ENCODE peak calls at places on chromosomes 12 and 14, in ten cellular contexts. One of them, this sample, is unnamed. For H3K4me1, the result is how much of the 10 kb centered on the place peaks cover.

GRCh38 chr12:10753066-10753465 is 29.9 kb upstream of the YBX3 start:
- DNase-seq in CD8-positive, alpha-beta T cell: no peak
- DNase-seq in tibial artery: no peak
- DNase-seq in lower lobe of right lung: no peak
- DNase-seq in Karpas-422: no peak
- DNase-seq in body of pancreas: no peak
- DNase-seq in ovary: no peak
- DNase-seq in DND-41: no peak
- DNase-seq in pancreas: no peak
- DNase-seq in A549: no peak
- DNase-seq in this sample: no peak

GRCh38 chr12:12715459-12716150 is 1.6 kb upstream of the CDKN1B start:
- DNase-seq in CD8-positive, alpha-beta T cell: peak
- DNase-seq in tibial artery: no peak
- DNase-seq in lower lobe of right lung: no peak
- DNase-seq in Karpas-422: peak
- DNase-seq in body of pancreas: no peak
- DNase-seq in ovary: no peak
- DNase-seq in DND-41: peak
- DNase-seq in pancreas: no peak
- DNase-seq in A549: peak
- DNase-seq in this sample: peak

GRCh38 chr12:127594351-127594970 is 672.5 kb upstream of the TMEM132C start:
- DNase-seq in CD8-positive, alpha-beta T cell: no peak
- DNase-seq in tibial artery: no peak
- DNase-seq in lower lobe of right lung: no peak
- DNase-seq in Karpas-422: no peak
- DNase-seq in body of pancreas: no peak
- DNase-seq in ovary: no peak
- DNase-seq in DND-41: no peak
- DNase-seq in pancreas: no peak
- DNase-seq in A549: no peak
- DNase-seq in this sample: no peak

GRCh38 chr12:1978078-1978477 is 26.2 kb downstream of the DCP1B start:
- DNase-seq in CD8-positive, alpha-beta T cell: no peak
- DNase-seq in tibial artery: peak
- DNase-seq in lower lobe of right lung: no peak
- DNase-seq in Karpas-422: no peak
- DNase-seq in body of pancreas: no peak
- DNase-seq in ovary: no peak
- DNase-seq in DND-41: no peak
- DNase-seq in pancreas: no peak
- DNase-seq in A549: no peak
- DNase-seq in this sample: no peak

GRCh38 chr14:83120187-83120586 is 1586.5 kb upstream of the SEL1L start:
- DNase-seq in CD8-positive, alpha-beta T cell: no peak
- DNase-seq in tibial artery: no peak
- DNase-seq in lower lobe of right lung: no peak
- DNase-seq in Karpas-422: no peak
- DNase-seq in body of pancreas: no peak
- DNase-seq in ovary: no peak
- DNase-seq in DND-41: no peak
- DNase-seq in pancreas: no peak
- DNase-seq in A549: no peak
- DNase-seq in this sample: no peak

GRCh38 chr14:78840898-78841297 is 670.7 kb downstream of the NRXN3 start:
- DNase-seq in CD8-positive, alpha-beta T cell: no peak
- DNase-seq in tibial artery: no peak
- DNase-seq in lower lobe of right lung: no peak
- DNase-seq in Karpas-422: no peak
- DNase-seq in body of pancreas: no peak
- DNase-seq in ovary: no peak
- DNase-seq in DND-41: no peak
- DNase-seq in pancreas: no peak
- DNase-seq in A549: no peak
- DNase-seq in this sample: no peak

GRCh38 chr12:26954027-26954426 is 15.8 kb downstream of the FGFR1OP2 start:
- DNase-seq in CD8-positive, alpha-beta T cell: no peak
- DNase-seq in tibial artery: no peak
- DNase-seq in lower lobe of right lung: no peak
- DNase-seq in Karpas-422: no peak
- DNase-seq in body of pancreas: no peak
- DNase-seq in ovary: no peak
- DNase-seq in DND-41: no peak
- DNase-seq in pancreas: no peak
- DNase-seq in A549: no peak
- DNase-seq in this sample: no peak

GRCh38 chr12:57147641-57147944 is 174 bp upstream of the LRP1-AS start:
- DNase-seq in CD8-positive, alpha-beta T cell: no peak
- DNase-seq in tibial artery: peak
- DNase-seq in lower lobe of right lung: no peak
- DNase-seq in Karpas-422: no peak
- DNase-seq in body of pancreas: no peak
- DNase-seq in ovary: peak
- DNase-seq in DND-41: no peak
- DNase-seq in pancreas: no peak
- DNase-seq in A549: no peak
- DNase-seq in this sample: no peak

GRCh38 chr12:87813476-87814234 is 215.5 kb downstream of the C12orf50 start:
- DNase-seq in CD8-positive, alpha-beta T cell: no peak
- DNase-seq in tibial artery: no peak
- DNase-seq in lower lobe of right lung: no peak
- DNase-seq in Karpas-422: no peak
- DNase-seq in body of pancreas: no peak
- DNase-seq in ovary: no peak
- DNase-seq in DND-41: no peak
- DNase-seq in pancreas: no peak
- DNase-seq in A549: peak
- DNase-seq in this sample: no peak

GRCh38 chr14:22505751-22506710 is 83.0 kb downstream of the DAD1 start:
- DNase-seq in CD8-positive, alpha-beta T cell: no peak
- DNase-seq in tibial artery: no peak
- DNase-seq in lower lobe of right lung: no peak
- DNase-seq in Karpas-422: no peak
- DNase-seq in body of pancreas: no peak
- DNase-seq in ovary: no peak
- DNase-seq in DND-41: no peak
- DNase-seq in pancreas: no peak
- DNase-seq in A549: no peak
- DNase-seq in this sample: no peak

GRCh38 chr14:21048638-21049037 is 6.5 kb downstream of the RNASE7 start:
- DNase-seq in CD8-positive, alpha-beta T cell: no peak
- DNase-seq in tibial artery: no peak
- DNase-seq in lower lobe of right lung: no peak
- DNase-seq in Karpas-422: no peak
- DNase-seq in body of pancreas: no peak
- DNase-seq in ovary: no peak
- DNase-seq in DND-41: no peak
- DNase-seq in pancreas: no peak
- DNase-seq in A549: no peak
- DNase-seq in this sample: no peak

GRCh38 chr12:62684586-62685295 is 218.1 kb downstream of the MON2 start:
- DNase-seq in CD8-positive, alpha-beta T cell: no peak
- DNase-seq in tibial artery: peak
- DNase-seq in lower lobe of right lung: no peak
- DNase-seq in Karpas-422: no peak
- DNase-seq in body of pancreas: peak
- DNase-seq in ovary: peak
- DNase-seq in DND-41: no peak
- DNase-seq in pancreas: no peak
- DNase-seq in A549: no peak
- DNase-seq in this sample: no peak

GRCh38 chr14:59484611-59485174 is 376 bp downstream of the JKAMP start:
- DNase-seq in CD8-positive, alpha-beta T cell: no peak
- DNase-seq in tibial artery: no peak
- DNase-seq in lower lobe of right lung: no peak
- DNase-seq in Karpas-422: peak
- DNase-seq in body of pancreas: no peak
- DNase-seq in ovary: no peak
- DNase-seq in DND-41: no peak
- DNase-seq in pancreas: no peak
- DNase-seq in A549: peak
- DNase-seq in this sample: no peak

GRCh38 chr14:59483360-59483759 is 848 bp downstream of the L3HYPDH start:
- DNase-seq in CD8-positive, alpha-beta T cell: no peak
- DNase-seq in tibial artery: no peak
- DNase-seq in lower lobe of right lung: no peak
- DNase-seq in Karpas-422: no peak
- DNase-seq in body of pancreas: no peak
- DNase-seq in ovary: no peak
- DNase-seq in DND-41: no peak
- DNase-seq in pancreas: no peak
- DNase-seq in A549: peak
- DNase-seq in this sample: no peak

GRCh38 chr14:59482471-59483331 is 1.5 kb downstream of the L3HYPDH start:
- DNase-seq in CD8-positive, alpha-beta T cell: no peak
- DNase-seq in tibial artery: peak
- DNase-seq in lower lobe of right lung: no peak
- DNase-seq in Karpas-422: peak
- DNase-seq in body of pancreas: peak
- DNase-seq in ovary: peak
- DNase-seq in DND-41: no peak
- DNase-seq in pancreas: peak
- DNase-seq in A549: peak
- DNase-seq in this sample: no peak

GRCh38 chr14:59482120-59482434 is 2.1 kb downstream of the L3HYPDH start:
- DNase-seq in CD8-positive, alpha-beta T cell: no peak
- DNase-seq in tibial artery: no peak
- DNase-seq in lower lobe of right lung: no peak
- DNase-seq in Karpas-422: no peak
- DNase-seq in body of pancreas: no peak
- DNase-seq in ovary: no peak
- DNase-seq in DND-41: no peak
- DNase-seq in pancreas: no peak
- DNase-seq in A549: no peak
- DNase-seq in this sample: no peak

DNA sequence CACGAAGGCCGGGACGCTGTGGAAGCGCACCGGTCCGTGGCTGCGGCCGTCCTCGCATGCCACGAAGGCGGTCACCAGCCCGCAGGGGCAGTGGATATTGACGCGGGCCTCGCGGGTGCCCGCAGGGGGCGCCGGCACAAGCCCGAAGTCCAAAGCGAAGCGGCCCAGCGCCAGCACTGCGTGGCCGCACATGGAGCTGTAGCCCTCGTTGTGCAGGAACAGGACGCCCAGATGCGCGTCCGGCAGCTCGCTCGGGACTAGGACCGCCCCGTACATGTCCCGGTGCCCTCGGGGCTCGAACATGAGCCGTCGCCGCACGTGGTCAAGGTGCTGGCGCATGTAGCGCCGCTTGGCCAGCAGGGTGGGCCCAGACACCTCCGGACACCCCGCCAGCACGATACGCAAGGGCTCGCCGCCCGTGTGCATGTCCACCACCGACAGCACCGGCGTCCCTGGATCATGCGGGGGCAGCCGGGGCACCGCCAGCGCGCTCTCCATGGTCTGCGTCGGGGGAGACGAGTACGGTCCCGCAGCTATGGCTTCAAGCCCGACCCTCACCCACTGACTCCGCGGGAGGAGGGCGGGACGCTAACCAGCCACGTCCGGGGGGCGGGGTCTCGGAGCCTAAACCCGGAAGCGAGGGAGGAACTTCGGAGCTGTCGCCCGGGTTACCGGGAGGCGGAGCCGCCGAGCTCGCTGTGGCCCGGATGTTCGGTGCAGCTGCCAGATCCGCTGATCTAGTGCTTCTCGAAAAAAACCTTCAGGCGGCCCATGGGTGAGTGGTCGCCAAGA is at the start of the genes JKAMP and L3HYPDH:
- DNase-seq in CD8-positive, alpha-beta T cell: peak
- DNase-seq in tibial artery: peak
- DNase-seq in lower lobe of right lung: peak
- DNase-seq in Karpas-422: peak
- DNase-seq in body of pancreas: peak
- DNase-seq in ovary: peak
- DNase-seq in DND-41: peak
- DNase-seq in pancreas: peak
- DNase-seq in A549: peak
- DNase-seq in this sample: peak
- H3K4me1 ChIP-seq in CD8-positive, alpha-beta T cell: under half
- H3K4me1 ChIP-seq in tibial artery: under half
- H3K4me1 ChIP-seq in lower lobe of right lung: half or more
- H3K4me1 ChIP-seq in Karpas-422: half or more
- H3K4me1 ChIP-seq in body of pancreas: under half
- H3K4me1 ChIP-seq in ovary: under half
- H3K4me1 ChIP-seq in DND-41: half or more
- H3K4me1 ChIP-seq in pancreas: under half
- H3K4me1 ChIP-seq in A549: under half
- H3K4me1 ChIP-seq in this sample: half or more

GRCh38 chr12:104340177-104340576 is 36.6 kb downstream of the EID3 start:
- DNase-seq in CD8-positive, alpha-beta T cell: no peak
- DNase-seq in tibial artery: no peak
- DNase-seq in lower lobe of right lung: no peak
- DNase-seq in Karpas-422: no peak
- DNase-seq in body of pancreas: no peak
- DNase-seq in ovary: no peak
- DNase-seq in DND-41: no peak
- DNase-seq in pancreas: no peak
- DNase-seq in A549: no peak
- DNase-seq in this sample: no peak
- H3K27ac ChIP-seq in CD8-positive, alpha-beta T cell: no peak
- H3K27ac ChIP-seq in tibial artery: peak
- H3K27ac ChIP-seq in lower lobe of right lung: no peak
- H3K27ac ChIP-seq in Karpas-422: no peak
- H3K27ac ChIP-seq in body of pancreas: no peak
- H3K27ac ChIP-seq in ovary: no peak
- H3K27ac ChIP-seq in DND-41: no peak
- H3K27ac ChIP-seq in pancreas: no peak
- H3K27ac ChIP-seq in A549: peak
- H3K27ac ChIP-seq in this sample: no peak

GRCh38 chr12:124002021-124002640 is 29.1 kb downstream of the ZNF664 start:
- DNase-seq in CD8-positive, alpha-beta T cell: no peak
- DNase-seq in tibial artery: no peak
- DNase-seq in lower lobe of right lung: no peak
- DNase-seq in Karpas-422: no peak
- DNase-seq in body of pancreas: no peak
- DNase-seq in ovary: no peak
- DNase-seq in DND-41: no peak
- DNase-seq in pancreas: no peak
- DNase-seq in A549: no peak
- DNase-seq in this sample: no peak
- H3K4me1 ChIP-seq in CD8-positive, alpha-beta T cell: under half
- H3K4me1 ChIP-seq in tibial artery: under half
- H3K4me1 ChIP-seq in lower lobe of right lung: under half
- H3K4me1 ChIP-seq in Karpas-422: under half
- H3K4me1 ChIP-seq in body of pancreas: under half
- H3K4me1 ChIP-seq in ovary: under half
- H3K4me1 ChIP-seq in DND-41: under half
- H3K4me1 ChIP-seq in pancreas: under half
- H3K4me1 ChIP-seq in A549: under half
- H3K4me1 ChIP-seq in this sample: under half

DNA sequence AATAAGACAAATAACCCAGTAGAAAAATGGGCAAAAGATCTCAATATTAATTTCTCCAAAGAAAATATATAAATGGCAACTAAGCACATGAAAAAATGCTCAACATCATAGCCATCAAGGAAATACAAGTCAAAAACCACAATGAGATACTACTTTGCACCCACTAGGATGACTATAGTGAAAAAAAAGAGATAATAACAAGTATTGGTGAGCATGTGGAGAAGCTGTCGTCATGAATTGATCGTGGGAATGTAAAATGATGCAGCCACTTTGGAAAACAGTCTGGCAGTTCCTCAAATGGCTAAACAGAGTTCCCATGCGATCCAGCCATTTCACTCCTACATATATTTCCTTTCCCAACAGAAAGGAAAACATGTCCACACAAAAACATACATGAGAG is 18.1 kb downstream of the JDP2 start:
- DNase-seq in CD8-positive, alpha-beta T cell: no peak
- DNase-seq in tibial artery: no peak
- DNase-seq in lower lobe of right lung: no peak
- DNase-seq in Karpas-422: no peak
- DNase-seq in body of pancreas: no peak
- DNase-seq in ovary: no peak
- DNase-seq in DND-41: no peak
- DNase-seq in pancreas: no peak
- DNase-seq in A549: no peak
- DNase-seq in this sample: no peak
- H3K27ac ChIP-seq in CD8-positive, alpha-beta T cell: no peak
- H3K27ac ChIP-seq in tibial artery: no peak
- H3K27ac ChIP-seq in lower lobe of right lung: no peak
- H3K27ac ChIP-seq in Karpas-422: no peak
- H3K27ac ChIP-seq in body of pancreas: no peak
- H3K27ac ChIP-seq in ovary: no peak
- H3K27ac ChIP-seq in DND-41: no peak
- H3K27ac ChIP-seq in pancreas: no peak
- H3K27ac ChIP-seq in A549: no peak
- H3K27ac ChIP-seq in this sample: no peak